ENCODE peak calls at places on chromosome 18, in eight cellular contexts. One of them, this sample, is unnamed. For H3K27me3, the result is how much of the 10 kb centered on the place peaks cover.

GRCh38 chr18:57075716-57076400 is 71.0 kb upstream of the BOD1L2 start:
- DNase-seq in tibial artery: no peak
- DNase-seq in CD4-positive, alpha-beta memory T cell: no peak
- DNase-seq in IMR-90: no peak
- DNase-seq in pancreas: no peak
- DNase-seq in neural progenitor cell: peak
- DNase-seq in heart left ventricle: no peak
- DNase-seq in ovary: no peak
- DNase-seq in this sample: no peak

GRCh38 chr18:49178736-49179135 is 228.0 kb upstream of the SMAD7 start:
- DNase-seq in tibial artery: no peak
- DNase-seq in CD4-positive, alpha-beta memory T cell: no peak
- DNase-seq in IMR-90: peak
- DNase-seq in pancreas: no peak
- DNase-seq in neural progenitor cell: peak
- DNase-seq in heart left ventricle: no peak
- DNase-seq in ovary: no peak
- DNase-seq in this sample: no peak

GRCh38 chr18:59672125-59672769 is 25.0 kb downstream of the CCBE1 start:
- DNase-seq in tibial artery: no peak
- DNase-seq in CD4-positive, alpha-beta memory T cell: no peak
- DNase-seq in IMR-90: no peak
- DNase-seq in pancreas: no peak
- DNase-seq in neural progenitor cell: no peak
- DNase-seq in heart left ventricle: no peak
- DNase-seq in ovary: no peak
- DNase-seq in this sample: no peak

GRCh38 chr18:45664824-45665763 is 49.8 kb downstream of the SLC14A2 start:
- DNase-seq in tibial artery: peak
- DNase-seq in CD4-positive, alpha-beta memory T cell: peak
- DNase-seq in IMR-90: peak
- DNase-seq in pancreas: no peak
- DNase-seq in neural progenitor cell: peak
- DNase-seq in heart left ventricle: no peak
- DNase-seq in ovary: peak
- DNase-seq in this sample: peak

GRCh38 chr18:48195782-48196181 is 213.4 kb downstream of the ZBTB7C start:
- DNase-seq in tibial artery: no peak
- DNase-seq in CD4-positive, alpha-beta memory T cell: no peak
- DNase-seq in IMR-90: no peak
- DNase-seq in pancreas: no peak
- DNase-seq in neural progenitor cell: no peak
- DNase-seq in heart left ventricle: no peak
- DNase-seq in ovary: no peak
- DNase-seq in this sample: no peak

GRCh38 chr18:73446502-73446901 is 578.7 kb upstream of the NETO1 start:
- DNase-seq in tibial artery: no peak
- DNase-seq in CD4-positive, alpha-beta memory T cell: no peak
- DNase-seq in IMR-90: no peak
- DNase-seq in pancreas: no peak
- DNase-seq in neural progenitor cell: no peak
- DNase-seq in heart left ventricle: no peak
- DNase-seq in ovary: no peak
- DNase-seq in this sample: no peak

GRCh38 chr18:33744032-33744697 is 166.1 kb downstream of the ASXL3 start:
- DNase-seq in tibial artery: no peak
- DNase-seq in CD4-positive, alpha-beta memory T cell: no peak
- DNase-seq in IMR-90: no peak
- DNase-seq in pancreas: no peak
- DNase-seq in neural progenitor cell: no peak
- DNase-seq in heart left ventricle: no peak
- DNase-seq in ovary: no peak
- DNase-seq in this sample: no peak

GRCh38 chr18:26103579-26103978 is 13.2 kb upstream of the SS18 start:
- DNase-seq in tibial artery: no peak
- DNase-seq in CD4-positive, alpha-beta memory T cell: peak
- DNase-seq in IMR-90: no peak
- DNase-seq in pancreas: no peak
- DNase-seq in neural progenitor cell: peak
- DNase-seq in heart left ventricle: no peak
- DNase-seq in ovary: no peak
- DNase-seq in this sample: peak

GRCh38 chr18:51668632-51669031 is 471.2 kb upstream of the MEX3C start:
- DNase-seq in tibial artery: no peak
- DNase-seq in CD4-positive, alpha-beta memory T cell: no peak
- DNase-seq in IMR-90: no peak
- DNase-seq in pancreas: no peak
- DNase-seq in neural progenitor cell: peak
- DNase-seq in heart left ventricle: no peak
- DNase-seq in ovary: no peak
- DNase-seq in this sample: no peak

GRCh38 chr18:48034651-48035555 is 104.4 kb upstream of the SMAD2 start:
- DNase-seq in tibial artery: peak
- DNase-seq in CD4-positive, alpha-beta memory T cell: no peak
- DNase-seq in IMR-90: no peak
- DNase-seq in pancreas: no peak
- DNase-seq in neural progenitor cell: no peak
- DNase-seq in heart left ventricle: no peak
- DNase-seq in ovary: no peak
- DNase-seq in this sample: no peak

GRCh38 chr18:33579147-33579867 is 1.3 kb downstream of the ASXL3 start:
- DNase-seq in tibial artery: no peak
- DNase-seq in CD4-positive, alpha-beta memory T cell: no peak
- DNase-seq in IMR-90: no peak
- DNase-seq in pancreas: no peak
- DNase-seq in neural progenitor cell: peak
- DNase-seq in heart left ventricle: no peak
- DNase-seq in ovary: no peak
- DNase-seq in this sample: no peak

GRCh38 chr18:70419526-70419925 is 130.7 kb downstream of the SOCS6 start:
- DNase-seq in tibial artery: no peak
- DNase-seq in CD4-positive, alpha-beta memory T cell: no peak
- DNase-seq in IMR-90: peak
- DNase-seq in pancreas: no peak
- DNase-seq in neural progenitor cell: no peak
- DNase-seq in heart left ventricle: no peak
- DNase-seq in ovary: no peak
- DNase-seq in this sample: no peak

GRCh38 chr18:48181132-48181823 is 227.9 kb downstream of the ZBTB7C start:
- DNase-seq in tibial artery: no peak
- DNase-seq in CD4-positive, alpha-beta memory T cell: no peak
- DNase-seq in IMR-90: no peak
- DNase-seq in pancreas: no peak
- DNase-seq in neural progenitor cell: no peak
- DNase-seq in heart left ventricle: no peak
- DNase-seq in ovary: no peak
- DNase-seq in this sample: no peak

GRCh38 chr18:31156831-31157763 is 5.6 kb downstream of the DSC1 start:
- DNase-seq in tibial artery: no peak
- DNase-seq in CD4-positive, alpha-beta memory T cell: no peak
- DNase-seq in IMR-90: no peak
- DNase-seq in pancreas: no peak
- DNase-seq in neural progenitor cell: no peak
- DNase-seq in heart left ventricle: no peak
- DNase-seq in ovary: no peak
- DNase-seq in this sample: no peak

GRCh38 chr18:8948471-8949149 is 153.9 kb upstream of the NDUFV2 start:
- DNase-seq in tibial artery: no peak
- DNase-seq in CD4-positive, alpha-beta memory T cell: no peak
- DNase-seq in IMR-90: peak
- DNase-seq in pancreas: no peak
- DNase-seq in neural progenitor cell: no peak
- DNase-seq in heart left ventricle: no peak
- DNase-seq in ovary: no peak
- DNase-seq in this sample: no peak

GRCh38 chr18:25348361-25349130 is 3.4 kb downstream of the ZNF521 start:
- DNase-seq in tibial artery: no peak
- DNase-seq in CD4-positive, alpha-beta memory T cell: no peak
- DNase-seq in IMR-90: no peak
- DNase-seq in pancreas: no peak
- DNase-seq in neural progenitor cell: no peak
- DNase-seq in heart left ventricle: no peak
- DNase-seq in ovary: peak
- DNase-seq in this sample: no peak

GRCh38 chr18:35728676-35729075 is 147.1 kb downstream of the GALNT1 start:
- DNase-seq in tibial artery: no peak
- DNase-seq in CD4-positive, alpha-beta memory T cell: no peak
- DNase-seq in IMR-90: no peak
- DNase-seq in pancreas: no peak
- DNase-seq in neural progenitor cell: no peak
- DNase-seq in heart left ventricle: no peak
- DNase-seq in ovary: no peak
- DNase-seq in this sample: no peak

GRCh38 chr18:29779096-29779495 is 1263.4 kb downstream of the DSC3 start:
- DNase-seq in tibial artery: no peak
- DNase-seq in CD4-positive, alpha-beta memory T cell: no peak
- DNase-seq in IMR-90: peak
- DNase-seq in pancreas: no peak
- DNase-seq in neural progenitor cell: no peak
- DNase-seq in heart left ventricle: no peak
- DNase-seq in ovary: no peak
- DNase-seq in this sample: no peak

GRCh38 chr18:36314754-36315153 is 17.2 kb downstream of the FHOD3 start:
- DNase-seq in tibial artery: no peak
- DNase-seq in CD4-positive, alpha-beta memory T cell: no peak
- DNase-seq in IMR-90: peak
- DNase-seq in pancreas: no peak
- DNase-seq in neural progenitor cell: no peak
- DNase-seq in heart left ventricle: no peak
- DNase-seq in ovary: no peak
- DNase-seq in this sample: no peak

GRCh38 chr18:12559319-12559718 is 98.6 kb downstream of the SPIRE1 start:
- DNase-seq in tibial artery: no peak
- DNase-seq in CD4-positive, alpha-beta memory T cell: no peak
- DNase-seq in IMR-90: no peak
- DNase-seq in pancreas: no peak
- DNase-seq in neural progenitor cell: no peak
- DNase-seq in heart left ventricle: no peak
- DNase-seq in ovary: no peak
- DNase-seq in this sample: no peak
- H3K27ac ChIP-seq in tibial artery: no peak
- H3K27ac ChIP-seq in CD4-positive, alpha-beta memory T cell: no peak
- H3K27ac ChIP-seq in IMR-90: no peak
- H3K27ac ChIP-seq in pancreas: no peak
- H3K27ac ChIP-seq in neural progenitor cell: no peak
- H3K27ac ChIP-seq in heart left ventricle: no peak
- H3K27ac ChIP-seq in ovary: no peak
- H3K27ac ChIP-seq in this sample: no peak

GRCh38 chr18:23053756-23054457 is 81.4 kb upstream of the CABLES1 start:
- DNase-seq in tibial artery: no peak
- DNase-seq in CD4-positive, alpha-beta memory T cell: no peak
- DNase-seq in IMR-90: peak
- DNase-seq in pancreas: no peak
- DNase-seq in neural progenitor cell: peak
- DNase-seq in heart left ventricle: no peak
- DNase-seq in ovary: no peak
- DNase-seq in this sample: no peak

GRCh38 chr18:23054553-23054952 is 80.7 kb upstream of the CABLES1 start:
- DNase-seq in tibial artery: no peak
- DNase-seq in CD4-positive, alpha-beta memory T cell: no peak
- DNase-seq in IMR-90: no peak
- DNase-seq in pancreas: no peak
- DNase-seq in neural progenitor cell: no peak
- DNase-seq in heart left ventricle: no peak
- DNase-seq in ovary: no peak
- DNase-seq in this sample: no peak

GRCh38 chr18:23043803-23044376 is 91.4 kb upstream of the CABLES1 start:
- DNase-seq in tibial artery: no peak
- DNase-seq in CD4-positive, alpha-beta memory T cell: no peak
- DNase-seq in IMR-90: no peak
- DNase-seq in pancreas: no peak
- DNase-seq in neural progenitor cell: no peak
- DNase-seq in heart left ventricle: no peak
- DNase-seq in ovary: no peak
- DNase-seq in this sample: no peak

DNA sequence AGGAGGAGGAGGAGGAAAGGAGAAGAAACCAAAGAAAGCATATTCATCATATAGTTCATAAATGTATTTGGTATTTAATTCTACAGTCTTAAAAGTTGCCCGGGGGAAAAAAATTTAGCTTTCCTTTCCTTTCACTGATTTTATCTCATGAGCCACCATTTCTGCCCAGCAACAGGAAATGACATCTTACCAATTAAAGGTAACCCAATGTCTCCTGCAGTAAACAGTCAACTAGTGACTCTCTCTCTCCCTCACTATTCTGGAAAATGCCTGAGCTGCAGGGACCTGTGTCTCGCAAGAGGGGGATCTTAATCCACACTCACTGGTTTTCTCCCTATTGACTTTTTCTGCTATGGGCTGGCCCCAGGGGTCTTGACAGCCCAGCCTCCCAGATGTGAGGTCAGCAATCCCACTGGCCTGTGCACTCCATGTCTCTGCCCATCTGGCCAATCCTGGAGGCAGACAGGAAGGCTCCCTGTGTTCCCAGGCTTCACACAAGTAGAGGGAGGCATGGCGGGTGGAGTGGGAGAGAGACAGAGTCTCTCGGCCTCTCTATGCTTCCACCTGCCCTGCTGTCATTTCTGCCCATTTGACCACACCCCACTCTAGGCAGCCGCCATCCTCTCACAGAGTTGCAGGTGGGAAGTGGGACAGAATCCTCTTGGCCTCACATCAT is 85.4 kb upstream of the CABLES1 start:
- DNase-seq in tibial artery: no peak
- DNase-seq in CD4-positive, alpha-beta memory T cell: peak
- DNase-seq in IMR-90: no peak
- DNase-seq in pancreas: no peak
- DNase-seq in neural progenitor cell: no peak
- DNase-seq in heart left ventricle: no peak
- DNase-seq in ovary: no peak
- DNase-seq in this sample: no peak
- H3K27me3 ChIP-seq in tibial artery: under half
- H3K27me3 ChIP-seq in CD4-positive, alpha-beta memory T cell: under half
- H3K27me3 ChIP-seq in IMR-90: under half
- H3K27me3 ChIP-seq in pancreas: under half
- H3K27me3 ChIP-seq in neural progenitor cell: under half
- H3K27me3 ChIP-seq in heart left ventricle: under half
- H3K27me3 ChIP-seq in ovary: under half
- H3K27me3 ChIP-seq in this sample: under half

GRCh38 chr18:12409466-12409865 is 1.7 kb downstream of the PRELID3A start:
- DNase-seq in tibial artery: no peak
- DNase-seq in CD4-positive, alpha-beta memory T cell: no peak
- DNase-seq in IMR-90: peak
- DNase-seq in pancreas: no peak
- DNase-seq in neural progenitor cell: no peak
- DNase-seq in heart left ventricle: no peak
- DNase-seq in ovary: no peak
- DNase-seq in this sample: no peak
- H3K27ac ChIP-seq in tibial artery: peak
- H3K27ac ChIP-seq in CD4-positive, alpha-beta memory T cell: no peak
- H3K27ac ChIP-seq in IMR-90: no peak
- H3K27ac ChIP-seq in pancreas: no peak
- H3K27ac ChIP-seq in neural progenitor cell: no peak
- H3K27ac ChIP-seq in heart left ventricle: no peak
- H3K27ac ChIP-seq in ovary: no peak
- H3K27ac ChIP-seq in this sample: no peak

DNA sequence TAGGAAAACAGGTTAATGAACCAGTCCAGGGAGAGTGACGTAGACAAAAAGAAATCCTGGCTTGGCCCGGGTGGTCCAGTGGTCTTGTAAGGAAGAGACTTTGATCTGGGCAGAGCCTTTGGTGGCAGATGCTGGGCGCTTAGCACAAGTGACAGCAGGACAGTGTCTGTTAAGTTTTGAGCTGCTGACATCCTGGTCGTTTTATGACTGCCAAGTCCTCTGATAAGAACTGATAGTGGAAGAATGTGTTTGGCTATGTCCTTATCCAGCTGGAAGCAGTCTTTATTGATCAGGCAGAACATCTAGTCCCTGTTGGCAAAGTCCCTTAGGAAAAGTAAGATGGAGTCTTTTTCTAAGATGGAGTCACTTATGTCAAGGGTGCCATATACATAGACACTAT is 27.4 kb upstream of the ZNF407 start:
- DNase-seq in tibial artery: no peak
- DNase-seq in CD4-positive, alpha-beta memory T cell: no peak
- DNase-seq in IMR-90: no peak
- DNase-seq in pancreas: no peak
- DNase-seq in neural progenitor cell: no peak
- DNase-seq in heart left ventricle: no peak
- DNase-seq in ovary: no peak
- DNase-seq in this sample: no peak
- H3K27me3 ChIP-seq in tibial artery: under half
- H3K27me3 ChIP-seq in CD4-positive, alpha-beta memory T cell: under half
- H3K27me3 ChIP-seq in IMR-90: under half
- H3K27me3 ChIP-seq in pancreas: under half
- H3K27me3 ChIP-seq in neural progenitor cell: under half
- H3K27me3 ChIP-seq in heart left ventricle: under half
- H3K27me3 ChIP-seq in ovary: under half
- H3K27me3 ChIP-seq in this sample: under half